ENCODE peak calls at places on chromosomes 11 and 22, in seven cellular contexts. S, W, Y, A, K, Q and I are unnamed samples.

GRCh38 chr11:36945384-36945783 is 347.3 kb upstream of the RAG2 start:
- DNase-seq in S (no peak), W (no peak), Y (no peak), A (no peak), K (no peak), Q (no peak), I (no peak)

GRCh38 chr11:71931245-71931602 is 2.4 kb downstream of the RNF121 start:
- DNase-seq in S (no peak), W (no peak), Y (no peak), A (no peak), K (no peak), Q (no peak), I (no peak)

GRCh38 chr11:72703281-72704008 is 29.2 kb upstream of the PDE2A start:
- DNase-seq in S (no peak), W (no peak), Y (no peak), A (peak), K (no peak), Q (no peak), I (peak)

GRCh38 chr11:17164361-17165246 is 43.2 kb downstream of the PIK3C2A start:
- DNase-seq in S (no peak), W (no peak), Y (no peak), A (no peak), K (no peak), Q (no peak), I (peak)

GRCh38 chr11:74546752-74547151 is 45.6 kb upstream of the POLD3 start:
- DNase-seq in S (no peak), W (no peak), Y (no peak), A (no peak), K (no peak), Q (no peak), I (no peak)

GRCh38 chr11:126304457-126305072 is 705 bp downstream of the DCPS start:
- DNase-seq in S (no peak), W (no peak), Y (no peak), A (no peak), K (no peak), Q (peak), I (no peak)

GRCh38 chr11:43035011-43035564 is 276.7 kb upstream of the API5 start:
- DNase-seq in S (no peak), W (no peak), Y (no peak), A (no peak), K (no peak), Q (no peak), I (no peak)

GRCh38 chr22:44525872-44526271 is 27.8 kb upstream of the RTL6 start:
- DNase-seq in S (no peak), W (no peak), Y (no peak), A (no peak), K (no peak), Q (no peak), I (no peak)

GRCh38 chr11:12157241-12157661 is 46.9 kb downstream of the MICAL2 start:
- DNase-seq in S (no peak), W (no peak), Y (no peak), A (no peak), K (no peak), Q (no peak), I (no peak)

GRCh38 chr11:20238712-20239111 is 78.4 kb upstream of the DBX1 start:
- DNase-seq in S (no peak), W (no peak), Y (no peak), A (no peak), K (no peak), Q (no peak), I (peak)

GRCh38 chr22:34475886-34476285 is 555.6 kb upstream of the LARGE1 start:
- DNase-seq in S (no peak), W (no peak), Y (no peak), A (no peak), K (no peak), Q (no peak), I (no peak)

GRCh38 chr11:118215262-118215661 is 9.5 kb downstream of the JAML start:
- DNase-seq in S (no peak), W (no peak), Y (no peak), A (no peak), K (no peak), Q (no peak), I (no peak)

GRCh38 chr11:95832763-95833162 is 42.5 kb downstream of the CEP57 start:
- DNase-seq in S (no peak), W (no peak), Y (no peak), A (no peak), K (no peak), Q (no peak), I (no peak)

GRCh38 chr22:49392841-49393510 is 434.7 kb downstream of the BRD1 start:
- DNase-seq in S (no peak), W (no peak), Y (no peak), A (no peak), K (no peak), Q (no peak), I (no peak)